ENCODE peak calls at places on chromosome 13, in nine cellular contexts. M is astrocyte; H is coronary artery; J is H1; Y is activated CD4-positive, alpha-beta T cell treated with anti-CD3 and anti-CD28 coated beads, Interleukin-2, amount 10 ng/mL, durations not matched to agents 7 days and 5 days; T is activated CD8-positive, alpha-beta memory T cell treated with anti-CD3 and anti-CD28 coated beads for 24 hours; Z is colonic mucosa; D is germinal center; E is AG09319. F is an unnamed sample.

GRCh38 chr13:106349080-106349841 is 186.2 kb downstream of the EFNB2 start:
- DNase-seq in J (peak), H (no peak), T (no peak), E (no peak), Y (no peak), Z (peak), D (no peak), M (peak), F (no peak)

GRCh38 chr13:41019027-41019487 is at the start of gene ELF1:
- DNase-seq in J (no peak), E (no peak), H (no peak), Z (peak), M (peak), T (no peak), Y (peak), D (peak), F (no peak)

GRCh38 chr13:40662866-40663265 is 3.6 kb downstream of the FOXO1 start:
- DNase-seq in D (no peak), J (no peak), M (no peak), Z (no peak), Y (no peak), T (no peak), E (no peak), H (no peak), F (no peak)

GRCh38 chr13:61410669-61411297 is 4.9 kb downstream of the PCDH20 start:
- DNase-seq in M (no peak), H (no peak), D (no peak), J (no peak), E (no peak), Z (no peak), Y (no peak), T (no peak), F (no peak)

GRCh38 chr13:98327326-98328314 is 150.6 kb upstream of the RNF113B start:
- DNase-seq in H (no peak), J (no peak), D (no peak), M (peak), Z (no peak), T (no peak), Y (no peak), E (no peak), F (no peak)

GRCh38 chr13:113045214-113046007 is 60.2 kb upstream of the F7 start:
- DNase-seq in D (no peak), Y (no peak), T (no peak), E (no peak), J (no peak), Z (no peak), M (no peak), H (no peak), F (no peak)

GRCh38 chr13:32783067-32783466 is 196.8 kb downstream of the PDS5B start:
- DNase-seq in H (no peak), M (peak), Y (peak), J (no peak), D (no peak), T (no peak), E (no peak), Z (no peak), F (no peak)

GRCh38 chr13:45737571-45738002 is 35.5 kb downstream of the CBY2 start:
- DNase-seq in Y (peak), E (no peak), D (no peak), J (peak), T (no peak), H (no peak), M (no peak), Z (no peak), F (no peak)

GRCh38 chr13:110546389-110546788 is 15.1 kb downstream of the RAB20 start:
- DNase-seq in J (no peak), M (no peak), E (no peak), Z (no peak), D (no peak), Y (no peak), T (no peak), H (no peak), F (no peak)

GRCh38 chr13:63403726-63404125 is 1988.1 kb upstream of the PCDH20 start:
- DNase-seq in D (no peak), J (no peak), T (no peak), H (no peak), M (no peak), E (no peak), Z (no peak), Y (no peak), F (no peak)

GRCh38 chr13:54637377-54637776 is 1608.8 kb downstream of the OLFM4 start:
- DNase-seq in D (no peak), Y (no peak), M (peak), E (no peak), J (no peak), H (no peak), T (no peak), Z (no peak), F (no peak)

GRCh38 chr13:33610471-33611015 is 207.4 kb upstream of the RFC3 start:
- DNase-seq in E (no peak), T (peak), M (peak), D (no peak), Y (peak), H (peak), Z (peak), J (peak), F (no peak)

GRCh38 chr13:26255717-26256277 is 1.9 kb downstream of the CDK8 start:
- DNase-seq in T (no peak), J (no peak), H (no peak), Z (no peak), Y (no peak), E (no peak), D (no peak), M (peak), F (no peak)

GRCh38 chr13:33935969-33936368 is 118.0 kb downstream of the RFC3 start:
- DNase-seq in M (no peak), D (no peak), E (no peak), J (no peak), Y (no peak), T (no peak), Z (no peak), H (no peak), F (no peak)

GRCh38 chr13:38044067-38044466 is 174.5 kb upstream of the TRPC4 start:
- DNase-seq in D (no peak), M (no peak), Z (no peak), J (no peak), Y (no peak), T (no peak), E (no peak), H (no peak), F (no peak)

GRCh38 chr13:99657848-99658265 is 156.6 kb downstream of the TM9SF2 start:
- DNase-seq in T (no peak), E (no peak), D (no peak), H (no peak), Z (peak), Y (no peak), M (peak), J (peak), F (peak)

GRCh38 chr13:30119476-30119875 is 187.9 kb downstream of the KATNAL1 start:
- DNase-seq in E (peak), J (no peak), D (no peak), Y (peak), H (no peak), T (no peak), M (peak), Z (no peak), F (no peak)

GRCh38 chr13:48641404-48641803 is 12.3 kb upstream of the CYSLTR2 start:
- DNase-seq in D (no peak), M (no peak), T (no peak), J (no peak), E (no peak), H (no peak), Y (no peak), Z (no peak), F (no peak)

GRCh38 chr13:20118268-20119140 is 42.3 kb downstream of the GJA3 start:
- DNase-seq in M (peak), E (no peak), Y (peak), D (peak), J (no peak), Z (peak), T (peak), H (peak), F (no peak)

GRCh38 chr13:99652141-99652540 is 150.9 kb downstream of the TM9SF2 start:
- DNase-seq in H (no peak), D (no peak), T (no peak), Z (peak), Y (no peak), M (no peak), E (no peak), J (peak), F (no peak)

GRCh38 chr13:112849500-112849899 is 119.5 kb upstream of the MCF2L start:
- DNase-seq in E (no peak), T (no peak), Z (no peak), H (no peak), M (peak), Y (no peak), J (no peak), D (no peak), F (peak)

GRCh38 chr13:42894765-42895181 is 97.3 kb downstream of the EPSTI1 start:
- DNase-seq in Y (no peak), E (peak), T (no peak), Z (peak), D (no peak), J (no peak), M (peak), H (no peak), F (peak)

GRCh38 chr13:68667863-68668262 is 1437.7 kb upstream of the PCDH9 start:
- DNase-seq in D (no peak), M (no peak), Y (no peak), E (no peak), T (no peak), Z (no peak), J (no peak), H (no peak), F (no peak)

GRCh38 chr13:111043575-111043982 is 71.5 kb upstream of the ARHGEF7 start:
- DNase-seq in M (peak), J (peak), E (no peak), H (peak), T (no peak), Z (no peak), D (no peak), Y (no peak), F (peak)

GRCh38 chr13:83221813-83222241 is 660.4 kb downstream of the SLITRK1 start:
- DNase-seq in D (no peak), J (no peak), H (no peak), T (no peak), Y (no peak), E (peak), Z (no peak), M (peak), F (no peak)

GRCh38 chr13:27482996-27483395 is 32.6 kb upstream of the MTIF3 start:
- DNase-seq in H (no peak), T (peak), Y (peak), Z (peak), E (no peak), M (no peak), J (no peak), D (peak), F (no peak)

GRCh38 chr13:22050951-22051563 is 380.2 kb downstream of the FGF9 start:
- DNase-seq in Z (no peak), D (no peak), Y (no peak), M (no peak), J (no peak), E (no peak), T (no peak), H (no peak), F (no peak)

GRCh38 chr13:28545583-28546333 is 50.8 kb upstream of the FLT1 start:
- DNase-seq in J (no peak), D (no peak), E (no peak), H (no peak), Y (no peak), Z (peak), T (no peak), M (no peak), F (no peak)

GRCh38 chr13:102187313-102187712 is 214.5 kb downstream of the FGF14 start:
- DNase-seq in Y (no peak), E (no peak), H (no peak), J (no peak), Z (no peak), T (no peak), D (no peak), M (no peak), F (no peak)

GRCh38 chr13:112859128-112859816 is 109.7 kb upstream of the MCF2L start:
- DNase-seq in H (no peak), J (no peak), T (no peak), M (no peak), Y (no peak), D (no peak), E (no peak), Z (no peak), F (no peak)

GRCh38 chr13:23868521-23868920 is 20.7 kb downstream of the MIPEP start:
- DNase-seq in Z (no peak), J (no peak), D (no peak), E (no peak), Y (no peak), T (no peak), H (no peak), M (peak), F (no peak)

GRCh38 chr13:32216281-32216680 is 98.9 kb downstream of the ZAR1L start:
- DNase-seq in M (no peak), E (no peak), T (no peak), H (no peak), Y (no peak), D (no peak), J (no peak), Z (no peak), F (no peak)

GRCh38 chr13:51689597-51689996 is 105.3 kb downstream of the WDFY2 start:
- DNase-seq in Z (no peak), D (no peak), Y (no peak), M (no peak), T (no peak), E (no peak), J (no peak), H (no peak), F (no peak)

F was measured in brain pericyte.